ENCODE peak calls at places on chromosomes 5 and 9, in four cellular contexts. X, K, W and S are unnamed samples.

GRCh38 chr5:157108961-157109360 is at the start of gene HAVCR2:
- DNase-seq in K (peak), W (no peak), X (no peak), S (peak)

GRCh38 chr5:57175586-57175985 is 1.7 kb downstream of the GPBP1 start:
- DNase-seq in K (no peak), W (no peak), X (no peak), S (no peak)

GRCh38 chr5:10157085-10157669 is 92.5 kb downstream of the ATPSCKMT start:
- DNase-seq in W (no peak), X (no peak), K (no peak), S (no peak)

GRCh38 chr9:124040935-124041816 is 29.6 kb downstream of the LHX2 start:
- DNase-seq in W (peak), X (peak), K (no peak), S (peak)

GRCh38 chr5:157442989-157443619 is 16.9 kb upstream of the NIPAL4 start:
- DNase-seq in K (no peak), W (no peak), X (no peak), S (no peak)

GRCh38 chr5:7271728-7272127 is 124.2 kb upstream of the ADCY2 start:
- DNase-seq in X (no peak), W (no peak), K (no peak), S (no peak)

GRCh38 chr5:172509405-172509781 is 55.1 kb upstream of the SH3PXD2B start:
- DNase-seq in K (no peak), X (no peak), W (no peak), S (no peak)

GRCh38 chr5:136192015-136192525 is 892 bp downstream of the SMIM32 start:
- DNase-seq in W (no peak), K (no peak), X (no peak), S (no peak)

GRCh38 chr9:137376386-137376785 is 46.6 kb downstream of the EXD3 start:
- DNase-seq in W (no peak), X (no peak), K (no peak), S (no peak)

GRCh38 chr9:125932012-125932411 is 184.8 kb downstream of the PBX3 start:
- DNase-seq in X (no peak), K (no peak), W (no peak), S (no peak)

GRCh38 chr5:159601216-159601615 is 270.9 kb upstream of the IL12B start:
- DNase-seq in X (no peak), K (no peak), W (no peak), S (no peak)

GRCh38 chr5:5141625-5142527 is 1.7 kb downstream of the ADAMTS16 start:
- DNase-seq in W (peak), X (peak), K (no peak), S (no peak)

GRCh38 chr9:84230355-84231136 is 110.0 kb downstream of the SLC28A3 start:
- DNase-seq in X (no peak), W (no peak), K (no peak), S (no peak)

GRCh38 chr9:135926402-135927194 is 19.3 kb upstream of the CAMSAP1 start:
- DNase-seq in X (no peak), W (peak), K (no peak), S (no peak)

GRCh38 chr9:114911167-114911821 is 19.1 kb downstream of the TNFSF8 start:
- DNase-seq in K (no peak), W (no peak), X (peak), S (no peak)

DNA sequence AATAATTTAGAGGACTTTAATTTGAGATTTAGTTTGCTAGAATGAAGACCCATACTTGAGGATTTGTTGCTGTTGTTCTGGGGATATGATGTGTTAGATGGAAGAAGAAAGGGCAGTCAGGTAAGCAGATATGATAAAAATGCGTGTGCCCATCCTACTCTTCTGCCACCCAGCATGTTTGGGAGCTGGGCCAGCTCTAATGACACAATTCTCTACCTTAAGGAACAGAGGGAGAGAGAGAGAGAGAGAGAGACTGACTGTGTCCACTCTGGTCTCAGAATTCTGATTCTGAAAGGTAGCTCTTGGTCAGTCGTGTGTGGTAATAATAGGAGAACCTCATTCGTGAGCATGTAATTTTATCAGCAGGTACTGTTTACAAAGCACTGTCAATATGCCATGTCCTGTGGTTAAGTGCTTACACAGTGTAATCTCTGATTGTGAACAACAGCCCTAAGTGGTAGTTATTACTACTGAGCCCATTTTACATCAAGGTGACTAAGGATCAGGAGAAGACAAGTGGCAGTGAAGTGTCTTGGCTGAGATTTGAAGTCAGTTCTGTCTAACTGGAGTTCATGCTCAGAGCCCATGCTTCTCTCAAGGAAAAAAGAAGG is 307.4 kb upstream of the SEMA6A start:
- DNase-seq in W (no peak), K (no peak), X (no peak), S (no peak)
- TF ChIP-seq POLR2AphosphoS5 in W (no peak), K (no peak), X (no peak), S (no peak)

GRCh38 chr9:130738281-130738680 is 44.7 kb downstream of the EXOSC2 start:
- DNase-seq in X (peak), W (no peak), K (no peak), S (no peak)

GRCh38 chr9:130741831-130742449 is 48.4 kb downstream of the EXOSC2 start:
- DNase-seq in K (no peak), W (no peak), X (peak), S (no peak)

GRCh38 chr9:130741024-130741305 is 47.4 kb downstream of the EXOSC2 start:
- DNase-seq in X (peak), W (no peak), K (no peak), S (no peak)

GRCh38 chr9:130739081-130739480 is 45.5 kb downstream of the EXOSC2 start:
- DNase-seq in W (no peak), K (no peak), X (peak), S (no peak)

DNA sequence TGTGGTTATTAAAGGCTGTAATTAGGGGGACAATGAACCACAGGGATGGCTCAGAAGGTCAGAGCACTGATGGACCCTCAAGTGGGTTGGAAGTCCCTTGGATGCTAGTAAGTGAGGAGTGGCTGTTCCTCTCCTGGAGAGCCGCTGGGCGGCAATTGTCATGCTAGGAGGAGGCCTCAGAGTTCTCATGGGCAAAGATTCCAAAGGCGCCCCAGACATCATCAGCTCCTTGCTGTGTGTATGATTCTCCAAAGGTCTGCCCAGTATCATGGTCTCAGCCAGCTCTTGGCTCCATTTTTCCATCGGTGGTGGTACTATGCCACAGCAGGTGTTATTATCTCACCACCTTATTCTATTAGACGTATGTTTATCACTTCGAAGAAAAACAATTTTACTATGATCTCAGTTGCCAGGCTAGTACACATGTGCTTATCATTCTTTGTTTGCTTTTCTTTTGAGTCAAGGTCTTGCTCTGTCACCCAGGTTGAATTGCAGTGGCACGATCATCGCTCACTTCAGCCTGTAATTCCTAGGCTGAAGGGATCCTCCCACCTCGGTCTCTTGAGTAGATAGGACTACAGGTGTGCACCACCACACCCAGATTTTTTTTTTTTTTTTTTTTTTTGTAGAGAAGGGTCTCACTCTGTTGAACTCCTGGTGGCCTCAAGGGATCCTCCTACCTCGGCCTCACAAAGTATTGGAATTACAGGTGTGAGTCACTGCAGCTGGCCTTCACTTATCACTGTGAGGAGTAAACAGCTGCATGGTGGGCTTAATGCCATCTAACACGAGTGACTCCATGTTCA is 46.8 kb downstream of the EXOSC2 start:
- DNase-seq in W (no peak), X (peak), K (no peak), S (no peak)
- TF ChIP-seq SPI1 in W (no peak), X (no peak), K (no peak), S (no peak)

GRCh38 chr9:20726144-20726543 is 42.1 kb downstream of the FOCAD start:
- DNase-seq in K (no peak), W (no peak), X (no peak), S (no peak)

GRCh38 chr9:20729545-20729944 is 45.5 kb downstream of the FOCAD start:
- DNase-seq in X (no peak), W (no peak), K (no peak), S (no peak)

GRCh38 chr9:20728493-20729220 is 44.6 kb downstream of the FOCAD start:
- DNase-seq in W (no peak), X (no peak), K (no peak), S (no peak)

DNA sequence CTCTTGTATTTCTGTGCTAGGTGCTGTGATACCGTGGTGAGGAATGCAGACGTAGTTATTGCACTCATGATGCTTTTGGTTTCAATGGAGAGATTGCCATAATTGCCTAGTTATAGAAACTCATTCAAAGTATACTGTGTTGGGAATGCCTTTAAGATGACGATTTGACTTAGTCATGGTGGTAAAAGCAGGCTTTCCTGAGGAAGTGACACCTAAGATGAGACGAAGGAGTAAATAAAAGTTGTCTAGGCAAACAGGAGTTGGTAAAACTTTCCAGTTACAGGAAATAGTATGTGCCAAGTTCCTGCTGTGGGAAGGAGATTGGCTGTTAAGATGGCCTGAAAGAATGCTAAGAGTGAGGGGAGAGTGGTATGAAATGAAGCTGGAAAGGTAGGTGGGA is 48.1 kb downstream of the FOCAD start:
- DNase-seq in W (no peak), X (no peak), K (no peak), S (no peak)
- TF ChIP-seq POLR2AphosphoS5 in W (no peak), X (no peak), K (no peak), S (no peak)

DNA sequence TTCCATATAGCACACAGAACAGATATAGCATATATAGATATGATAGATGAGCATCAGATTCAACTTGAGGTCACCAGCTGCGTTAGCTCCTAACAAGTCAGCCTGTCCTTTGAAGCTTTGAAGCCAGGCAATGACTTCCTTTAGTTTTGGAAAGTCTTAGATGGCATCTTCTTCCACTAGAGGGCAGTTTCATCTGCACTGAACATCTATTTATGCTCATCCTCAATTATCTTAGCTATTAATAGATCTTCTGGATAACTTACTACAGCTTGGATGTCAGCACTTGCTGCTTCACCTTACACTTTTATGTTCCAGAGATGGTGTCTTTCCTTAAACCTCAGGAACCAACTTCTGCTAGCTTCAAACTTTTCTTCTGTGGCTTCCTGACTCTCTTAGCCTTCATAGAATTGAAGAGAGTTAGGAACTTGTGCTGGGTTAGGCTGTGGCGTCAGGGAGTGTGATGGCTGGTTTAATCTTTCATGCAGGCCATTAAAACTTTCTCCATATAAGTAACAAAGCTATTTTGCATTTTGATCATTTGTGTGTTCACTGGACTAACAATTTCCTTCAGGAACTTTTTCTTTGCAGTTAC is 1401.4 kb downstream of the EFNA5 start:
- DNase-seq in K (no peak), X (no peak), W (no peak), S (no peak)
- TF ChIP-seq SPI1 in K (no peak), X (no peak), W (no peak), S (no peak)

DNA sequence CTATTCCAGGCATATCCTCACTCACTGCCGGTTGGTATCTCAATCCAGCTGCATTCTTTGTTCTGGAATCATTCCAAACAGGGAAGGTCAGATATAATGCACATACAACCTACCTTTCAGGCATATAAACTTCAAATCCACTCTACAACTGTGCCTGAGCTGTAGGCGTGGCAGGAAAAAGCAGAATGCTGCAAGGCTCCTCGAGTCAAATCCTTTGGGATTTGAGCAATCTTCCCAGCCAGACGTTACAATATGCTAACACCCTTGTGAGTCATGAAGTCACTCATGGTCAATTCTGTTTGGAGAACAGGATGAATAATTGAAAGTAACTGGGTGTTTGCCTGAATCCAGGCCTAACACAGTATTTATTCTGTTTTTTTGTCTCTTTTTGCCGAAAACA is 294.0 kb downstream of the CWC27 start:
- DNase-seq in X (no peak), K (no peak), W (no peak), S (no peak)
- TF ChIP-seq POLR2AphosphoS5 in X (no peak), K (no peak), W (no peak), S (no peak)

GRCh38 chr5:133662578-133662977 is 50.2 kb upstream of the FSTL4 start:
- DNase-seq in K (no peak), X (no peak), W (no peak), S (no peak)
- TF ChIP-seq SPI1 in K (no peak), X (no peak), W (no peak), S (no peak)

DNA sequence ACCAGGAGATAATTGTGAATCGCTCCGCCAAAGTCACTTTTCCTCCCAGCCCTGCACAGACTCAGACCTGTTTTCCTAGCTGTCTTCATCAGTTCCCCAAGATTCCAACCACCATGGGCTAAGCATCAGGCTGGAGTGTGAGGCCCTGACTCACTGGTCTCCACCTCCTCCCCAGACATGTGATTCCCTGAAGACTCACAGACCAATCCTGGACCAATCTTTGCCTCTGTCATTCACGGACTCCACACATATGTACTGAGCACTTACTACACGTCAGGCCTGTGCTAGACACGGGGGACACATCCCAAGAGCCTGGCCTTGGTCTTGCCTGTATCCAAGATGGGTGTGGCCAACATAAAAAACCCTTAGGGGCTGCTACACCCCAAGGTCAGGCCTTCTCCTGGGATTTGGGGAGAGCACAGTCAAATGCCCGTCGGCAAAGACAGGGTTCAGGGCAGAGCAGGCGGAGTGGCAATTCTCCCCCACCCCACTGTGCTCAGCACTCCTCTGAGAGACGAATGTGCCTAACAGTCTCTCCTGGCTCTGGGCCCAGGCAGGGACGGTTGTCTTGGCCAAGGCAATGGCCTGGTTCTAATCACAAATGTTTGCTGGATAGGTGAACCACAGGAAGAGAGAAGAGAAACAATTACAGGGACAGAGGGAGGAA is 11.9 kb downstream of the EEIG1 start:
- DNase-seq in X (no peak), K (no peak), W (no peak), S (no peak)
- TF ChIP-seq POLR2AphosphoS5 in X (no peak), K (no peak), W (no peak), S (no peak)